ENCODE peak calls at places on chromosomes 1 and 21, in five cellular contexts. One of them, this sample, is unnamed.

GRCh38 chr1:8194481-8195227 is 123.3 kb upstream of the SLC45A1 start:
- DNase-seq in fibroblast of lung: peak; percentile 28
- DNase-seq in CD8-positive, alpha-beta T cell: no peak
- DNase-seq in fibroblast of villous mesenchyme: no peak
- DNase-seq in keratinocyte: no peak
- DNase-seq in this sample: no peak

GRCh38 chr21:29372063-29372802 is 73.5 kb downstream of the BACH1 start:
- DNase-seq in fibroblast of lung: peak; percentile 89
- DNase-seq in CD8-positive, alpha-beta T cell: peak; percentile 38
- DNase-seq in fibroblast of villous mesenchyme: peak; percentile 89
- DNase-seq in keratinocyte: peak; percentile 46
- DNase-seq in this sample: no peak

GRCh38 chr1:40312238-40313205 is 4.6 kb downstream of the COL9A2 start:
- DNase-seq in fibroblast of lung: no peak
- DNase-seq in CD8-positive, alpha-beta T cell: no peak
- DNase-seq in fibroblast of villous mesenchyme: no peak
- DNase-seq in keratinocyte: no peak
- DNase-seq in this sample: no peak

GRCh38 chr1:201551877-201552731 is 13.2 kb downstream of the NAV1 start:
- DNase-seq in fibroblast of lung: peak; percentile 73
- DNase-seq in CD8-positive, alpha-beta T cell: no peak
- DNase-seq in fibroblast of villous mesenchyme: peak; percentile 73
- DNase-seq in keratinocyte: no peak
- DNase-seq in this sample: peak; percentile 88

GRCh38 chr1:113858418-113858817 is 13.1 kb downstream of the PTPN22 start:
- DNase-seq in fibroblast of lung: no peak
- DNase-seq in CD8-positive, alpha-beta T cell: no peak
- DNase-seq in fibroblast of villous mesenchyme: no peak
- DNase-seq in keratinocyte: no peak
- DNase-seq in this sample: no peak

GRCh38 chr1:39960461-39960958 is 5.6 kb downstream of the MFSD2A start:
- DNase-seq in fibroblast of lung: no peak
- DNase-seq in CD8-positive, alpha-beta T cell: no peak
- DNase-seq in fibroblast of villous mesenchyme: no peak
- DNase-seq in keratinocyte: no peak
- DNase-seq in this sample: no peak

GRCh38 chr1:154290921-154291320 is 18.5 kb downstream of the HAX1 start:
- DNase-seq in fibroblast of lung: no peak
- DNase-seq in CD8-positive, alpha-beta T cell: no peak
- DNase-seq in fibroblast of villous mesenchyme: no peak
- DNase-seq in keratinocyte: no peak
- DNase-seq in this sample: no peak

GRCh38 chr1:201059871-201060555 is 36.5 kb upstream of the KIF21B start:
- DNase-seq in fibroblast of lung: no peak
- DNase-seq in CD8-positive, alpha-beta T cell: no peak
- DNase-seq in fibroblast of villous mesenchyme: peak; percentile 1
- DNase-seq in keratinocyte: no peak
- DNase-seq in this sample: no peak

GRCh38 chr1:183070234-183070922 is 47.2 kb downstream of the LAMC1 start:
- DNase-seq in fibroblast of lung: no peak
- DNase-seq in CD8-positive, alpha-beta T cell: no peak
- DNase-seq in fibroblast of villous mesenchyme: no peak
- DNase-seq in keratinocyte: no peak
- DNase-seq in this sample: no peak

GRCh38 chr21:32562426-32562825 is 22.9 kb downstream of the TCP10L start:
- DNase-seq in fibroblast of lung: peak; percentile 91
- DNase-seq in CD8-positive, alpha-beta T cell: no peak
- DNase-seq in fibroblast of villous mesenchyme: peak; percentile 92
- DNase-seq in keratinocyte: no peak
- DNase-seq in this sample: peak; percentile 10

GRCh38 chr1:39352881-39353280 is 138.6 kb upstream of the BMP8A start:
- DNase-seq in fibroblast of lung: no peak
- DNase-seq in CD8-positive, alpha-beta T cell: no peak
- DNase-seq in fibroblast of villous mesenchyme: peak; percentile 27
- DNase-seq in keratinocyte: no peak
- DNase-seq in this sample: no peak

GRCh38 chr1:226001852-226002666 is 2.9 kb upstream of the SDE2 start:
- DNase-seq in fibroblast of lung: no peak
- DNase-seq in CD8-positive, alpha-beta T cell: peak; percentile 21
- DNase-seq in fibroblast of villous mesenchyme: no peak
- DNase-seq in keratinocyte: no peak
- DNase-seq in this sample: no peak

GRCh38 chr1:220887202-220887867 is 8.1 kb downstream of the HLX start:
- DNase-seq in fibroblast of lung: no peak
- DNase-seq in CD8-positive, alpha-beta T cell: no peak
- DNase-seq in fibroblast of villous mesenchyme: peak; percentile 37
- DNase-seq in keratinocyte: no peak
- DNase-seq in this sample: no peak

GRCh38 chr1:162855461-162856150 is 5.4 kb downstream of the CCDC190 start:
- DNase-seq in fibroblast of lung: peak; percentile 55
- DNase-seq in CD8-positive, alpha-beta T cell: no peak
- DNase-seq in fibroblast of villous mesenchyme: peak; percentile 51
- DNase-seq in keratinocyte: no peak
- DNase-seq in this sample: no peak

GRCh38 chr1:16385659-16386453 is 18.8 kb downstream of the SZRD1 start:
- DNase-seq in fibroblast of lung: no peak
- DNase-seq in CD8-positive, alpha-beta T cell: no peak
- DNase-seq in fibroblast of villous mesenchyme: no peak
- DNase-seq in keratinocyte: no peak
- DNase-seq in this sample: no peak

GRCh38 chr1:28392027-28392652 is 22.6 kb downstream of the PHACTR4 start:
- DNase-seq in fibroblast of lung: peak; percentile 94
- DNase-seq in CD8-positive, alpha-beta T cell: no peak
- DNase-seq in fibroblast of villous mesenchyme: peak; percentile 96
- DNase-seq in keratinocyte: no peak
- DNase-seq in this sample: peak; percentile 61

GRCh38 chr1:228753236-228753741 is 18.0 kb downstream of the RHOU start:
- DNase-seq in fibroblast of lung: no peak
- DNase-seq in CD8-positive, alpha-beta T cell: no peak
- DNase-seq in fibroblast of villous mesenchyme: no peak
- DNase-seq in keratinocyte: no peak
- DNase-seq in this sample: no peak

GRCh38 chr1:223531742-223532341 is 133.7 kb downstream of the CAPN8 start:
- DNase-seq in fibroblast of lung: peak; percentile 26
- DNase-seq in CD8-positive, alpha-beta T cell: peak; percentile 18
- DNase-seq in fibroblast of villous mesenchyme: peak; percentile 32
- DNase-seq in keratinocyte: no peak
- DNase-seq in this sample: no peak

GRCh38 chr1:154221815-154222081 is 993 bp downstream of the UBAP2L start:
- DNase-seq in fibroblast of lung: peak; percentile 83
- DNase-seq in CD8-positive, alpha-beta T cell: no peak
- DNase-seq in fibroblast of villous mesenchyme: peak; percentile 85
- DNase-seq in keratinocyte: no peak
- DNase-seq in this sample: no peak

GRCh38 chr21:17780539-17780938 is 38.6 kb downstream of the C21orf91 start:
- DNase-seq in fibroblast of lung: no peak
- DNase-seq in CD8-positive, alpha-beta T cell: no peak
- DNase-seq in fibroblast of villous mesenchyme: no peak
- DNase-seq in keratinocyte: peak; percentile 11
- DNase-seq in this sample: no peak

GRCh38 chr1:221392453-221392852 is 349.4 kb downstream of the DUSP10 start:
- DNase-seq in fibroblast of lung: peak; percentile 94
- DNase-seq in CD8-positive, alpha-beta T cell: no peak
- DNase-seq in fibroblast of villous mesenchyme: peak; percentile 51
- DNase-seq in keratinocyte: no peak
- DNase-seq in this sample: no peak

GRCh38 chr21:43270800-43271261 is 102.0 kb downstream of the CRYAA start:
- DNase-seq in fibroblast of lung: no peak
- DNase-seq in CD8-positive, alpha-beta T cell: no peak
- DNase-seq in fibroblast of villous mesenchyme: no peak
- DNase-seq in keratinocyte: no peak
- DNase-seq in this sample: no peak

GRCh38 chr1:236639686-236640085 is 35.4 kb upstream of the HEATR1 start:
- DNase-seq in fibroblast of lung: no peak
- DNase-seq in CD8-positive, alpha-beta T cell: no peak
- DNase-seq in fibroblast of villous mesenchyme: no peak
- DNase-seq in keratinocyte: no peak
- DNase-seq in this sample: no peak

GRCh38 chr1:155729031-155729898 is 40.4 kb downstream of the DAP3 start:
- DNase-seq in fibroblast of lung: peak; percentile 71
- DNase-seq in CD8-positive, alpha-beta T cell: peak; percentile 9
- DNase-seq in fibroblast of villous mesenchyme: peak; percentile 74
- DNase-seq in keratinocyte: no peak
- DNase-seq in this sample: peak; percentile 14

GRCh38 chr21:37071561-37072238 is 1.2 kb downstream of the PIGP start:
- DNase-seq in fibroblast of lung: peak; percentile 89
- DNase-seq in CD8-positive, alpha-beta T cell: no peak
- DNase-seq in fibroblast of villous mesenchyme: peak; percentile 89
- DNase-seq in keratinocyte: peak; percentile 42
- DNase-seq in this sample: no peak

GRCh38 chr1:82994866-82995370 is 1004.0 kb downstream of the TTLL7 start:
- DNase-seq in fibroblast of lung: peak; percentile 11
- DNase-seq in CD8-positive, alpha-beta T cell: no peak
- DNase-seq in fibroblast of villous mesenchyme: no peak
- DNase-seq in keratinocyte: no peak
- DNase-seq in this sample: no peak

GRCh38 chr21:46229923-46230260 is 1.3 kb upstream of the LSS start:
- DNase-seq in fibroblast of lung: no peak
- DNase-seq in CD8-positive, alpha-beta T cell: no peak
- DNase-seq in fibroblast of villous mesenchyme: no peak
- DNase-seq in keratinocyte: no peak
- DNase-seq in this sample: no peak

GRCh38 chr1:50969611-50970507 is at the start of gene CDKN2C:
- DNase-seq in fibroblast of lung: peak; percentile 79
- DNase-seq in CD8-positive, alpha-beta T cell: peak; percentile 35
- DNase-seq in fibroblast of villous mesenchyme: peak; percentile 85
- DNase-seq in keratinocyte: peak; percentile 48
- DNase-seq in this sample: no peak

GRCh38 chr1:208781391-208782035 is 537.3 kb upstream of the PLXNA2 start:
- DNase-seq in fibroblast of lung: no peak
- DNase-seq in CD8-positive, alpha-beta T cell: no peak
- DNase-seq in fibroblast of villous mesenchyme: no peak
- DNase-seq in keratinocyte: no peak
- DNase-seq in this sample: no peak

GRCh38 chr1:109960745-109961094 is 23.8 kb upstream of the AHCYL1 start:
- DNase-seq in fibroblast of lung: no peak
- DNase-seq in CD8-positive, alpha-beta T cell: no peak
- DNase-seq in fibroblast of villous mesenchyme: no peak
- DNase-seq in keratinocyte: no peak
- DNase-seq in this sample: no peak
- H3K4me3 ChIP-seq in fibroblast of lung: no peak overlapping the region
- H3K4me3 ChIP-seq in CD8-positive, alpha-beta T cell: no peak overlapping the region
- H3K4me3 ChIP-seq in fibroblast of villous mesenchyme: no peak overlapping the region
- H3K4me3 ChIP-seq in keratinocyte: no peak overlapping the region
- H3K4me3 ChIP-seq in this sample: no peak overlapping the region

DNA sequence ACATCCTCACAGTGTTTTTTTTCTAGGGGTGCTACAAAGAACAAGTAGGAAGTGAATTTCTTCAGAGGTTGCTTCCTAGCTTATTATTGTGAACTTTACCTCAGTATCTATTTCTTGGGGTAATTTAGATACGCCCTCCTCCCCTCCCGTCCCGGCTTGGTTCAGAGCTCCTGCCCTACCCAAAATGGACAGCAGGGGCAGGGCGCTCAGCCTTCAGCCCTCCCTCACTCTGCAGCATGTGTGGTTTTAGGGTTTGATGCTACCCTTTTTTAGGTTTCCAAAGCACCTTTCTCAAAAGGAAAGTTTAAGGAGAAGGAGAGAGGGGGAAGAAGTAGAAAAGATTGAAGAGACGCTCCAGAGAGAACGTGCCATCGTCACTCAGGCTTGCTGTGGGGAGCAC is 16.9 kb upstream of the POGK start:
- DNase-seq in fibroblast of lung: no peak
- DNase-seq in CD8-positive, alpha-beta T cell: no peak
- DNase-seq in fibroblast of villous mesenchyme: no peak
- DNase-seq in keratinocyte: no peak
- DNase-seq in this sample: no peak
- TF ChIP-seq CTCF in fibroblast of lung: peak; percentile 21
- TF ChIP-seq CTCF in CD8-positive, alpha-beta T cell: peak; percentile 26
- TF ChIP-seq CTCF in fibroblast of villous mesenchyme: peak; percentile 54
- TF ChIP-seq CTCF in keratinocyte: no peak
- TF ChIP-seq CTCF in this sample: no peak

GRCh38 chr1:12172042-12172851 is 5.5 kb downstream of the TNFRSF1B start:
- DNase-seq in fibroblast of lung: no peak
- DNase-seq in CD8-positive, alpha-beta T cell: no peak
- DNase-seq in fibroblast of villous mesenchyme: no peak
- DNase-seq in keratinocyte: no peak
- DNase-seq in this sample: no peak

GRCh38 chr1:12173631-12174121 is 6.9 kb downstream of the TNFRSF1B start:
- DNase-seq in fibroblast of lung: no peak
- DNase-seq in CD8-positive, alpha-beta T cell: peak; percentile 85
- DNase-seq in fibroblast of villous mesenchyme: no peak
- DNase-seq in keratinocyte: no peak
- DNase-seq in this sample: no peak

GRCh38 chr1:12171206-12172041 is 4.6 kb downstream of the TNFRSF1B start:
- DNase-seq in fibroblast of lung: no peak
- DNase-seq in CD8-positive, alpha-beta T cell: no peak
- DNase-seq in fibroblast of villous mesenchyme: no peak
- DNase-seq in keratinocyte: no peak
- DNase-seq in this sample: no peak

GRCh38 chr1:12174789-12175455 is 8.1 kb downstream of the TNFRSF1B start:
- DNase-seq in fibroblast of lung: no peak
- DNase-seq in CD8-positive, alpha-beta T cell: no peak
- DNase-seq in fibroblast of villous mesenchyme: peak; percentile 65
- DNase-seq in keratinocyte: no peak
- DNase-seq in this sample: no peak

DNA sequence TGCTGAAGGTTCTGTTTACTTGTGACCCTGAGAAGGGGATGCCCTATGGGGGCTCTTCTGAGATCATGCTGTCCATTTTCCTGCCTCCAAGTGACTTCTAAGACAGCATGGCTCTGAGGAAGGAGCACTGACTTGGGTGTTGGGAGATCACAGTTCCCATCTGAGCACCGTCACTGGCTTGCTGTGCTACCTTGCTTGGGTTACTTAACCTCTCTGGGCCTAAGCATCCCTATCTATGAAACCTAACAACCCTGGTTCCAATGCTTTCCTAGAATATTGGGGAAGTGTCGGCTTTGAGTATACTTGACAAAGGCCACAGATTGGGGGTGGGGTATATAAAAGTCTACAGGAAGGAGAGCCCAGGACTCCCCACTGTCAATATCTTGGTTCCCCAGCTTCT is 6.2 kb downstream of the TNFRSF1B start:
- DNase-seq in fibroblast of lung: no peak
- DNase-seq in CD8-positive, alpha-beta T cell: no peak
- DNase-seq in fibroblast of villous mesenchyme: no peak
- DNase-seq in keratinocyte: no peak
- DNase-seq in this sample: no peak
- H3K4me3 ChIP-seq in fibroblast of lung: no peak overlapping the region
- H3K4me3 ChIP-seq in CD8-positive, alpha-beta T cell: peak overlapping the region; percentile 5
- H3K4me3 ChIP-seq in fibroblast of villous mesenchyme: no peak overlapping the region
- H3K4me3 ChIP-seq in keratinocyte: no peak overlapping the region
- H3K4me3 ChIP-seq in this sample: no peak overlapping the region

GRCh38 chr1:30419246-30419720 is 304.1 kb downstream of the MATN1 start:
- DNase-seq in fibroblast of lung: no peak
- DNase-seq in CD8-positive, alpha-beta T cell: no peak
- DNase-seq in fibroblast of villous mesenchyme: no peak
- DNase-seq in keratinocyte: no peak
- DNase-seq in this sample: no peak

GRCh38 chr1:30419831-30420230 is 303.6 kb downstream of the MATN1 start:
- DNase-seq in fibroblast of lung: no peak
- DNase-seq in CD8-positive, alpha-beta T cell: no peak
- DNase-seq in fibroblast of villous mesenchyme: no peak
- DNase-seq in keratinocyte: no peak
- DNase-seq in this sample: no peak

GRCh38 chr1:30417701-30418425 is 305.5 kb downstream of the MATN1 start:
- DNase-seq in fibroblast of lung: no peak
- DNase-seq in CD8-positive, alpha-beta T cell: no peak
- DNase-seq in fibroblast of villous mesenchyme: no peak
- DNase-seq in keratinocyte: no peak
- DNase-seq in this sample: no peak

GRCh38 chr1:30417001-30417700 is 306.2 kb downstream of the MATN1 start:
- DNase-seq in fibroblast of lung: no peak
- DNase-seq in CD8-positive, alpha-beta T cell: no peak
- DNase-seq in fibroblast of villous mesenchyme: no peak
- DNase-seq in keratinocyte: no peak
- DNase-seq in this sample: no peak

GRCh38 chr1:30418426-30419245 is 304.7 kb downstream of the MATN1 start:
- DNase-seq in fibroblast of lung: no peak
- DNase-seq in CD8-positive, alpha-beta T cell: no peak
- DNase-seq in fibroblast of villous mesenchyme: no peak
- DNase-seq in keratinocyte: no peak
- DNase-seq in this sample: no peak
- TF ChIP-seq CTCF in fibroblast of lung: no peak
- TF ChIP-seq CTCF in CD8-positive, alpha-beta T cell: no peak
- TF ChIP-seq CTCF in fibroblast of villous mesenchyme: no peak
- TF ChIP-seq CTCF in keratinocyte: no peak
- TF ChIP-seq CTCF in this sample: no peak